ENCODE peak calls at places on chromosomes 2 and 18, in seven cellular contexts. K, V, E, P, Z, G and C are unnamed samples.

GRCh38 chr2:15729709-15730544 is 138.3 kb downstream of the DDX1 start:
- DNase-seq in K (no peak), E (no peak), P (no peak), G (no peak), Z (no peak), V (no peak), C (peak)

GRCh38 chr2:128832946-128833560 is 514.4 kb upstream of the HS6ST1 start:
- DNase-seq in E (no peak), Z (no peak), P (no peak), G (no peak), K (no peak), V (no peak), C (no peak)

GRCh38 chr2:76478636-76479035 is 767.9 kb upstream of the GCFC2 start:
- DNase-seq in V (no peak), K (no peak), G (no peak), P (no peak), Z (no peak), E (no peak), C (no peak)

GRCh38 chr18:47397671-47398319 is 146.3 kb upstream of the SKOR2 start:
- DNase-seq in P (peak), G (peak), K (peak), V (peak), Z (no peak), E (no peak), C (no peak)

GRCh38 chr2:241009601-241010530 is 11.4 kb downstream of the SNED1 start:
- DNase-seq in Z (peak), V (no peak), P (peak), K (peak), G (no peak), E (peak), C (peak)

GRCh38 chr18:22470511-22471181 is 52.9 kb upstream of the CTAGE1 start:
- DNase-seq in Z (no peak), E (no peak), K (peak), V (no peak), P (peak), G (no peak), C (no peak)

GRCh38 chr2:215315301-215315700 is 3.4 kb downstream of the ATIC start:
- DNase-seq in Z (no peak), G (no peak), P (no peak), K (no peak), E (no peak), V (no peak), C (no peak)

GRCh38 chr18:1048048-1048447 is 143.4 kb downstream of the ADCYAP1 start:
- DNase-seq in V (no peak), Z (no peak), G (no peak), E (peak), P (no peak), K (no peak), C (no peak)

GRCh38 chr2:98768765-98769476 is 38.0 kb upstream of the MGAT4A start:
- DNase-seq in E (no peak), G (no peak), Z (no peak), P (no peak), V (no peak), K (no peak), C (no peak)

GRCh38 chr18:44096016-44096415 is 584.7 kb upstream of the SETBP1 start:
- DNase-seq in P (no peak), K (no peak), V (no peak), G (no peak), E (no peak), Z (no peak), C (no peak)

GRCh38 chr18:46324556-46324955 is 220.4 kb downstream of the HAUS1 start:
- DNase-seq in V (peak), G (no peak), K (no peak), P (no peak), Z (no peak), E (peak), C (peak)

GRCh38 chr2:99448556-99448955 is 41.3 kb downstream of the REV1 start:
- DNase-seq in P (no peak), V (no peak), E (peak), G (no peak), Z (no peak), K (no peak), C (no peak)

GRCh38 chr2:8247905-8248622 is 433.8 kb upstream of the ID2 start:
- DNase-seq in E (no peak), Z (no peak), V (no peak), K (peak), G (peak), P (no peak), C (no peak)

GRCh38 chr2:176812376-176812775 is 400.2 kb upstream of the HNRNPA3 start:
- DNase-seq in Z (no peak), V (no peak), K (no peak), P (no peak), G (no peak), E (no peak), C (peak)

GRCh38 chr18:49656098-49656591 is 94.3 kb downstream of the LIPG start:
- DNase-seq in G (no peak), P (no peak), K (no peak), V (no peak), Z (no peak), E (peak), C (no peak)

GRCh38 chr2:133490412-133490958 is 77.8 kb downstream of the NCKAP5 start:
- DNase-seq in P (no peak), Z (no peak), K (no peak), G (no peak), E (no peak), V (no peak), C (no peak)

GRCh38 chr2:211144078-211144477 is 587.7 kb downstream of the CPS1 start:
- DNase-seq in Z (no peak), V (no peak), K (no peak), E (peak), G (no peak), P (no peak), C (no peak)

GRCh38 chr2:128410758-128411215 is 92.1 kb upstream of the HS6ST1 start:
- DNase-seq in G (no peak), Z (no peak), E (no peak), K (peak), V (no peak), P (no peak), C (no peak)

GRCh38 chr2:174787485-174788205 is 23.4 kb upstream of the CHRNA1 start:
- DNase-seq in P (no peak), Z (no peak), K (no peak), E (no peak), V (no peak), G (no peak), C (no peak)

GRCh38 chr2:98757904-98758421 is 27.0 kb upstream of the MGAT4A start:
- DNase-seq in E (peak), G (peak), V (peak), P (no peak), K (peak), Z (peak), C (peak)

GRCh38 chr2:73877071-73877802 is 15.6 kb upstream of the ACTG2 start:
- DNase-seq in Z (no peak), E (no peak), K (no peak), G (no peak), P (no peak), V (no peak), C (peak)

GRCh38 chr18:64042728-64043358 is 73.0 kb downstream of the SERPINB8 start:
- DNase-seq in V (no peak), Z (no peak), P (no peak), G (no peak), E (no peak), K (no peak), C (no peak)

GRCh38 chr2:213640742-213641425 is 356.6 kb downstream of the SPAG16 start:
- DNase-seq in Z (no peak), P (no peak), G (no peak), K (no peak), V (no peak), E (no peak), C (no peak)

GRCh38 chr18:25225152-25225551 is 126.8 kb downstream of the ZNF521 start:
- DNase-seq in G (no peak), V (no peak), K (no peak), E (no peak), Z (no peak), P (no peak), C (no peak)

GRCh38 chr2:223901854-223902253 is 43.3 kb downstream of the WDFY1 start:
- DNase-seq in E (no peak), K (no peak), V (peak), G (no peak), Z (no peak), P (no peak), C (no peak)

GRCh38 chr2:166632616-166633015 is 138.6 kb upstream of the SCN7A start:
- DNase-seq in G (no peak), K (no peak), V (no peak), E (no peak), P (no peak), Z (no peak), C (no peak)

GRCh38 chr2:127891806-127892205 is 6.0 kb upstream of the AMMECR1L start:
- DNase-seq in P (no peak), V (no peak), G (no peak), E (no peak), Z (no peak), K (no peak), C (no peak)

GRCh38 chr2:75647771-75648170 is 1.2 kb downstream of the MRPL19 start:
- DNase-seq in V (no peak), G (no peak), P (no peak), E (no peak), K (no peak), Z (no peak), C (no peak)